ENCODE peak calls at places on chromosomes 12 and 14, in eight cellular contexts. D is spleen; L is NCI-H460; N is pulmonary artery endothelial cell; F is substantia nigra; C is MCF 10A; M is stimulated activated CD4-positive, alpha-beta T cell treated with anti-CD3 and anti-CD28 coated beads, Interleukin-1b, Interleukin-23, amount 100 ng/mL, for 1 hour; R is astrocyte of the spinal cord. O is an unnamed sample.

GRCh38 chr14:33516898-33517436 is 433.9 kb downstream of the EGLN3 start:
- DNase-seq in M (no peak), R (no peak), L (no peak), D (no peak), N (no peak), C (no peak), F (no peak), O (no peak)

GRCh38 chr14:41350476-41350875 is 256.2 kb upstream of the LRFN5 start:
- DNase-seq in M (no peak), N (no peak), C (no peak), R (no peak), L (no peak), D (peak), F (no peak), O (no peak)

GRCh38 chr12:18700254-18700653 is 37.6 kb downstream of the PLCZ1 start:
- DNase-seq in R (peak), M (no peak), D (no peak), C (peak), N (no peak), F (no peak), L (no peak), O (peak)

GRCh38 chr14:40346275-40346674 is 914.0 kb upstream of the FBXO33 start:
- DNase-seq in L (no peak), F (no peak), M (no peak), D (no peak), C (no peak), R (no peak), N (no peak), O (no peak)

GRCh38 chr14:58733451-58734208 is 95.9 kb downstream of the DACT1 start:
- DNase-seq in F (no peak), D (no peak), N (no peak), L (no peak), R (no peak), C (no peak), M (no peak), O (no peak)

GRCh38 chr14:28895389-28895788 is 128.8 kb downstream of the FOXG1 start:
- DNase-seq in F (no peak), N (no peak), C (no peak), L (no peak), M (no peak), D (no peak), R (no peak), O (no peak)

GRCh38 chr12:122852336-122853275 is 17.3 kb downstream of the HIP1R start:
- DNase-seq in F (peak), C (no peak), L (no peak), R (no peak), M (no peak), D (no peak), N (no peak), O (no peak)

GRCh38 chr12:7748774-7749296 is 1.7 kb upstream of the CLEC4C start:
- DNase-seq in R (no peak), D (no peak), F (no peak), C (no peak), M (no peak), L (no peak), N (no peak), O (no peak)

GRCh38 chr12:104734541-104735075 is 223.5 kb downstream of the SLC41A2 start:
- DNase-seq in C (no peak), F (no peak), M (no peak), N (no peak), R (no peak), L (no peak), D (no peak), O (no peak)

GRCh38 chr12:119727600-119728436 is 59.9 kb downstream of the PRKAB1 start:
- DNase-seq in D (no peak), L (no peak), M (no peak), N (no peak), F (no peak), C (no peak), R (no peak), O (no peak)

GRCh38 chr14:95136631-95137030 is 20.7 kb downstream of the DICER1 start:
- DNase-seq in M (no peak), L (no peak), R (no peak), F (no peak), C (no peak), N (no peak), D (no peak), O (no peak)

GRCh38 chr12:64603183-64603841 is 7.0 kb upstream of the RASSF3 start:
- DNase-seq in R (no peak), F (no peak), N (no peak), C (no peak), M (no peak), L (no peak), D (no peak), O (no peak)

GRCh38 chr12:114769634-114770033 is 85.7 kb upstream of the TBX3 start:
- DNase-seq in L (no peak), F (no peak), R (no peak), C (peak), M (no peak), D (peak), N (no peak), O (no peak)

GRCh38 chr14:104389326-104390220 is 190.0 kb upstream of the C14orf180 start:
- DNase-seq in R (no peak), M (no peak), L (no peak), C (no peak), N (no peak), D (peak), F (no peak), O (no peak)

GRCh38 chr14:65949711-65950516 is 536.3 kb upstream of the CCDC196 start:
- DNase-seq in C (peak), D (no peak), F (peak), R (peak), L (no peak), M (no peak), N (no peak), O (peak)

GRCh38 chr14:74326369-74327152 is 21.7 kb upstream of the VRTN start:
- DNase-seq in D (no peak), C (no peak), F (no peak), N (no peak), L (no peak), M (no peak), R (no peak), O (no peak)

O was measured in RWPE1.